ENCODE peak calls at places on chromosomes 16 and 17, in ten cellular contexts. M, O, A, P, J, B, F, T, W and E are unnamed samples.

GRCh38 chr17:28612936-28613872 is 781 bp downstream of the RSKR start:
- DNase-seq in M (peak), O (no peak), A (no peak), P (no peak), J (no peak), B (no peak), F (peak), T (peak), W (peak), E (no peak)

GRCh38 chr17:28828294-28829040 is 14.1 kb downstream of the FAM222B start:
- DNase-seq in M (no peak), O (no peak), A (peak), P (no peak), J (peak), B (no peak), F (no peak), T (no peak), W (no peak), E (no peak)

GRCh38 chr16:56225013-56225742 is 33.9 kb downstream of the GNAO1 start:
- DNase-seq in M (no peak), O (no peak), A (no peak), P (no peak), J (no peak), B (no peak), F (no peak), T (no peak), W (no peak), E (no peak)

GRCh38 chr16:58582133-58582532 is 47.5 kb downstream of the CNOT1 start:
- DNase-seq in M (no peak), O (no peak), A (no peak), P (no peak), J (no peak), B (no peak), F (no peak), T (no peak), W (no peak), E (no peak)

GRCh38 chr17:75478508-75478907 is 22.1 kb downstream of the TMEM94 start:
- DNase-seq in M (no peak), O (no peak), A (no peak), P (no peak), J (no peak), B (no peak), F (no peak), T (no peak), W (no peak), E (no peak)

GRCh38 chr17:9644910-9645751 is at the start of gene USP43:
- DNase-seq in M (no peak), O (no peak), A (peak), P (no peak), J (no peak), B (no peak), F (no peak), T (peak), W (no peak), E (no peak)

GRCh38 chr17:1967092-1967662 is 58.0 kb downstream of the RTN4RL1 start:
- DNase-seq in M (no peak), O (no peak), A (no peak), P (no peak), J (no peak), B (no peak), F (no peak), T (peak), W (peak), E (no peak)

GRCh38 chr17:67019126-67019507 is 25.2 kb upstream of the CACNG1 start:
- DNase-seq in M (no peak), O (no peak), A (no peak), P (no peak), J (no peak), B (no peak), F (no peak), T (no peak), W (no peak), E (no peak)

GRCh38 chr16:24698314-24698713 is 31.1 kb upstream of the TNRC6A start:
- DNase-seq in M (no peak), O (no peak), A (no peak), P (no peak), J (no peak), B (no peak), F (no peak), T (no peak), W (no peak), E (no peak)

GRCh38 chr17:59488805-59489204 is 76.6 kb upstream of the DHX40 start:
- DNase-seq in M (no peak), O (no peak), A (no peak), P (no peak), J (no peak), B (no peak), F (no peak), T (no peak), W (no peak), E (no peak)

GRCh38 chr17:31491794-31492171 is 100.3 kb downstream of the RAB11FIP4 start:
- DNase-seq in M (no peak), O (no peak), A (no peak), P (peak), J (no peak), B (peak), F (no peak), T (peak), W (no peak), E (no peak)

GRCh38 chr17:59783221-59784016 is 76.0 kb downstream of the VMP1 start:
- DNase-seq in M (no peak), O (no peak), A (no peak), P (no peak), J (no peak), B (no peak), F (no peak), T (no peak), W (no peak), E (no peak)

GRCh38 chr17:55577687-55578086 is 66.4 kb upstream of the SMIM36 start:
- DNase-seq in M (no peak), O (peak), A (no peak), P (no peak), J (no peak), B (peak), F (no peak), T (no peak), W (peak), E (no peak)

GRCh38 chr17:68443974-68444464 is 13.3 kb downstream of the WIPI1 start:
- DNase-seq in M (no peak), O (no peak), A (no peak), P (no peak), J (peak), B (no peak), F (no peak), T (no peak), W (no peak), E (no peak)
- H3K27ac ChIP-seq in M (no peak), O (no peak), A (no peak), P (no peak), J (no peak), B (peak), F (peak), T (no peak), W (no peak), E (peak)

GRCh38 chr17:82275326-82275725 is 1.8 kb upstream of the CSNK1D start:
- DNase-seq in M (no peak), O (no peak), A (no peak), P (no peak), J (no peak), B (no peak), F (no peak), T (no peak), W (no peak), E (no peak)
- H3K27ac ChIP-seq in M (no peak), O (no peak), A (no peak), P (no peak), J (no peak), B (no peak), F (no peak), T (no peak), W (no peak), E (no peak)

GRCh38 chr17:61498042-61498441 is 45.8 kb downstream of the TBX4 start:
- DNase-seq in M (no peak), O (no peak), A (no peak), P (no peak), J (no peak), B (no peak), F (no peak), T (no peak), W (no peak), E (no peak)
- H3K27ac ChIP-seq in M (no peak), O (no peak), A (no peak), P (no peak), J (no peak), B (no peak), F (no peak), T (no peak), W (no peak), E (no peak)

GRCh38 chr16:54027126-54027922 is 259.3 kb downstream of the IRX3 start:
- DNase-seq in M (peak), O (no peak), A (no peak), P (peak), J (no peak), B (no peak), F (no peak), T (no peak), W (no peak), E (no peak)
- H3K27ac ChIP-seq in M (peak), O (no peak), A (peak), P (peak), J (no peak), B (no peak), F (no peak), T (no peak), W (no peak), E (no peak)